ENCODE peak calls at places on chromosomes 16 and 17, in eight cellular contexts. One of them, this sample, is unnamed.

GRCh38 chr16:89298826-89299225 is 81.3 kb downstream of the ZNF778 start:
- DNase-seq in body of pancreas: no peak
- DNase-seq in HCT116: no peak
- DNase-seq in testis: no peak
- DNase-seq in brain microvascular endothelial cell: no peak
- DNase-seq in ascending aorta: no peak
- DNase-seq in adrenal gland: no peak
- DNase-seq in fibroblast of lung: no peak
- DNase-seq in this sample: no peak

GRCh38 chr16:71351558-71351901 is 7.0 kb upstream of the CALB2 start:
- DNase-seq in body of pancreas: peak
- DNase-seq in HCT116: no peak
- DNase-seq in testis: no peak
- DNase-seq in brain microvascular endothelial cell: no peak
- DNase-seq in ascending aorta: no peak
- DNase-seq in adrenal gland: no peak
- DNase-seq in fibroblast of lung: no peak
- DNase-seq in this sample: no peak

GRCh38 chr17:10046786-10047609 is 141.9 kb upstream of the RCVRN start:
- DNase-seq in body of pancreas: no peak
- DNase-seq in HCT116: no peak
- DNase-seq in testis: no peak
- DNase-seq in brain microvascular endothelial cell: no peak
- DNase-seq in ascending aorta: no peak
- DNase-seq in adrenal gland: no peak
- DNase-seq in fibroblast of lung: no peak
- DNase-seq in this sample: no peak

GRCh38 chr17:48961516-48962233 is 6.7 kb downstream of the GIP start:
- DNase-seq in body of pancreas: no peak
- DNase-seq in HCT116: no peak
- DNase-seq in testis: no peak
- DNase-seq in brain microvascular endothelial cell: peak
- DNase-seq in ascending aorta: no peak
- DNase-seq in adrenal gland: no peak
- DNase-seq in fibroblast of lung: peak
- DNase-seq in this sample: no peak

GRCh38 chr17:37493249-37494027 is 3.7 kb downstream of the DUSP14 start:
- DNase-seq in body of pancreas: no peak
- DNase-seq in HCT116: peak
- DNase-seq in testis: no peak
- DNase-seq in brain microvascular endothelial cell: peak
- DNase-seq in ascending aorta: no peak
- DNase-seq in adrenal gland: no peak
- DNase-seq in fibroblast of lung: peak
- DNase-seq in this sample: no peak

GRCh38 chr17:42097691-42098661 is at the start of gene ZNF385C:
- DNase-seq in body of pancreas: peak
- DNase-seq in HCT116: no peak
- DNase-seq in testis: no peak
- DNase-seq in brain microvascular endothelial cell: no peak
- DNase-seq in ascending aorta: no peak
- DNase-seq in adrenal gland: no peak
- DNase-seq in fibroblast of lung: no peak
- DNase-seq in this sample: no peak

GRCh38 chr17:77098884-77099545 is 41.8 kb upstream of the SEC14L1 start:
- DNase-seq in body of pancreas: peak
- DNase-seq in HCT116: no peak
- DNase-seq in testis: peak
- DNase-seq in brain microvascular endothelial cell: peak
- DNase-seq in ascending aorta: no peak
- DNase-seq in adrenal gland: peak
- DNase-seq in fibroblast of lung: peak
- DNase-seq in this sample: no peak

GRCh38 chr16:84774810-84775209 is 45.0 kb upstream of the CRISPLD2 start:
- DNase-seq in body of pancreas: no peak
- DNase-seq in HCT116: no peak
- DNase-seq in testis: no peak
- DNase-seq in brain microvascular endothelial cell: peak
- DNase-seq in ascending aorta: no peak
- DNase-seq in adrenal gland: no peak
- DNase-seq in fibroblast of lung: peak
- DNase-seq in this sample: no peak

GRCh38 chr16:598823-599739 is 9.2 kb downstream of the RAB40C start:
- DNase-seq in body of pancreas: no peak
- DNase-seq in HCT116: no peak
- DNase-seq in testis: no peak
- DNase-seq in brain microvascular endothelial cell: no peak
- DNase-seq in ascending aorta: no peak
- DNase-seq in adrenal gland: no peak
- DNase-seq in fibroblast of lung: no peak
- DNase-seq in this sample: no peak

GRCh38 chr16:89312194-89312593 is 94.7 kb downstream of the ZNF778 start:
- DNase-seq in body of pancreas: no peak
- DNase-seq in HCT116: no peak
- DNase-seq in testis: peak
- DNase-seq in brain microvascular endothelial cell: no peak
- DNase-seq in ascending aorta: no peak
- DNase-seq in adrenal gland: peak
- DNase-seq in fibroblast of lung: no peak
- DNase-seq in this sample: no peak

GRCh38 chr17:1384881-1385280 is 15.1 kb downstream of the YWHAE start:
- DNase-seq in body of pancreas: no peak
- DNase-seq in HCT116: no peak
- DNase-seq in testis: no peak
- DNase-seq in brain microvascular endothelial cell: no peak
- DNase-seq in ascending aorta: no peak
- DNase-seq in adrenal gland: no peak
- DNase-seq in fibroblast of lung: no peak
- DNase-seq in this sample: no peak

GRCh38 chr17:81129711-81130367 is 35.5 kb upstream of the PVALEF start:
- DNase-seq in body of pancreas: no peak
- DNase-seq in HCT116: no peak
- DNase-seq in testis: no peak
- DNase-seq in brain microvascular endothelial cell: no peak
- DNase-seq in ascending aorta: no peak
- DNase-seq in adrenal gland: no peak
- DNase-seq in fibroblast of lung: no peak
- DNase-seq in this sample: no peak
- H3K27ac ChIP-seq in body of pancreas: no peak
- H3K27ac ChIP-seq in HCT116: no peak
- H3K27ac ChIP-seq in testis: no peak
- H3K27ac ChIP-seq in brain microvascular endothelial cell: no peak
- H3K27ac ChIP-seq in ascending aorta: no peak
- H3K27ac ChIP-seq in adrenal gland: no peak
- H3K27ac ChIP-seq in fibroblast of lung: no peak
- H3K27ac ChIP-seq in this sample: no peak

DNA sequence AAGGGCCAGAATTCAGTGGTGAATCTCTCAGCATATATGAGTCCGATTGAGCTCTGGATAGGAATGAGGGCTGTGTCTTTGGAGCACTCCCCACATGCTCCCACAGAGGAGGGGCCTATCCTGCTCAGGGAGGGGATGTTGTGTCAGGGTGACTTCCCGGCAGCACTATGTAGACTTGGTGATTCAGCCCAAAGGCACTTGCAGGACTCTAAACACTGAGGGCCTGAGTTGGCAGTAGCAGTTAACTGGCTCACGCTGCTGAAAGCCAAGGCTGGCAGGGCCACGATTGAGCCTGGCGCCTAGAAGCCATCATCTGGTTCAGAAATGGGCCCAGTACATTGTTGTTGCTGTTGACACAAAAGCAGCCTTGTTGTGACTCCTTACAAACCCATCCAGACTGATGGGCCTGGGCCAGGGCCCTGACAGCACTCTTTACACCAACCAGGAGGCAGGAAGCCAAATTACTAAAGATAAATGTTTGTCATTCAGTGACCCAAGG is 31.9 kb downstream of the NMT1 start:
- DNase-seq in body of pancreas: peak
- DNase-seq in HCT116: peak
- DNase-seq in testis: peak
- DNase-seq in brain microvascular endothelial cell: peak
- DNase-seq in ascending aorta: peak
- DNase-seq in adrenal gland: peak
- DNase-seq in fibroblast of lung: peak
- DNase-seq in this sample: no peak
- H3K27ac ChIP-seq in body of pancreas: peak
- H3K27ac ChIP-seq in HCT116: peak
- H3K27ac ChIP-seq in testis: peak
- H3K27ac ChIP-seq in brain microvascular endothelial cell: peak
- H3K27ac ChIP-seq in ascending aorta: peak
- H3K27ac ChIP-seq in adrenal gland: peak
- H3K27ac ChIP-seq in fibroblast of lung: peak
- H3K27ac ChIP-seq in this sample: peak

GRCh38 chr17:31595076-31595475 is 203.6 kb downstream of the RAB11FIP4 start:
- DNase-seq in body of pancreas: no peak
- DNase-seq in HCT116: no peak
- DNase-seq in testis: no peak
- DNase-seq in brain microvascular endothelial cell: no peak
- DNase-seq in ascending aorta: no peak
- DNase-seq in adrenal gland: no peak
- DNase-seq in fibroblast of lung: no peak
- DNase-seq in this sample: no peak
- H3K27ac ChIP-seq in body of pancreas: no peak
- H3K27ac ChIP-seq in HCT116: no peak
- H3K27ac ChIP-seq in testis: no peak
- H3K27ac ChIP-seq in brain microvascular endothelial cell: peak
- H3K27ac ChIP-seq in ascending aorta: peak
- H3K27ac ChIP-seq in adrenal gland: no peak
- H3K27ac ChIP-seq in fibroblast of lung: peak
- H3K27ac ChIP-seq in this sample: no peak

GRCh38 chr16:56610609-56611111 is 2.3 kb downstream of the MT2A start:
- DNase-seq in body of pancreas: no peak
- DNase-seq in HCT116: no peak
- DNase-seq in testis: no peak
- DNase-seq in brain microvascular endothelial cell: peak
- DNase-seq in ascending aorta: no peak
- DNase-seq in adrenal gland: no peak
- DNase-seq in fibroblast of lung: peak
- DNase-seq in this sample: no peak
- H3K27ac ChIP-seq in body of pancreas: peak
- H3K27ac ChIP-seq in HCT116: peak
- H3K27ac ChIP-seq in testis: peak
- H3K27ac ChIP-seq in brain microvascular endothelial cell: peak
- H3K27ac ChIP-seq in ascending aorta: peak
- H3K27ac ChIP-seq in adrenal gland: peak
- H3K27ac ChIP-seq in fibroblast of lung: peak
- H3K27ac ChIP-seq in this sample: peak

GRCh38 chr17:78141437-78142112 is 4.6 kb upstream of the C17orf99 start:
- DNase-seq in body of pancreas: no peak
- DNase-seq in HCT116: no peak
- DNase-seq in testis: no peak
- DNase-seq in brain microvascular endothelial cell: no peak
- DNase-seq in ascending aorta: no peak
- DNase-seq in adrenal gland: no peak
- DNase-seq in fibroblast of lung: no peak
- DNase-seq in this sample: no peak
- H3K27ac ChIP-seq in body of pancreas: peak
- H3K27ac ChIP-seq in HCT116: peak
- H3K27ac ChIP-seq in testis: no peak
- H3K27ac ChIP-seq in brain microvascular endothelial cell: no peak
- H3K27ac ChIP-seq in ascending aorta: no peak
- H3K27ac ChIP-seq in adrenal gland: no peak
- H3K27ac ChIP-seq in fibroblast of lung: no peak
- H3K27ac ChIP-seq in this sample: peak

GRCh38 chr16:50696126-50696525 is 2.7 kb downstream of the NOD2 start:
- DNase-seq in body of pancreas: no peak
- DNase-seq in HCT116: no peak
- DNase-seq in testis: no peak
- DNase-seq in brain microvascular endothelial cell: no peak
- DNase-seq in ascending aorta: no peak
- DNase-seq in adrenal gland: no peak
- DNase-seq in fibroblast of lung: no peak
- DNase-seq in this sample: no peak
- H3K27ac ChIP-seq in body of pancreas: peak
- H3K27ac ChIP-seq in HCT116: no peak
- H3K27ac ChIP-seq in testis: no peak
- H3K27ac ChIP-seq in brain microvascular endothelial cell: no peak
- H3K27ac ChIP-seq in ascending aorta: peak
- H3K27ac ChIP-seq in adrenal gland: no peak
- H3K27ac ChIP-seq in fibroblast of lung: no peak
- H3K27ac ChIP-seq in this sample: peak

GRCh38 chr16:72846594-72846993 is 201.3 kb downstream of the ZFHX3 start:
- DNase-seq in body of pancreas: no peak
- DNase-seq in HCT116: no peak
- DNase-seq in testis: no peak
- DNase-seq in brain microvascular endothelial cell: no peak
- DNase-seq in ascending aorta: no peak
- DNase-seq in adrenal gland: no peak
- DNase-seq in fibroblast of lung: no peak
- DNase-seq in this sample: no peak

GRCh38 chr16:72848045-72848410 is 199.9 kb downstream of the ZFHX3 start:
- DNase-seq in body of pancreas: no peak
- DNase-seq in HCT116: no peak
- DNase-seq in testis: no peak
- DNase-seq in brain microvascular endothelial cell: no peak
- DNase-seq in ascending aorta: no peak
- DNase-seq in adrenal gland: no peak
- DNase-seq in fibroblast of lung: no peak
- DNase-seq in this sample: no peak

GRCh38 chr16:72848759-72849664 is 198.9 kb downstream of the ZFHX3 start:
- DNase-seq in body of pancreas: peak
- DNase-seq in HCT116: peak
- DNase-seq in testis: peak
- DNase-seq in brain microvascular endothelial cell: peak
- DNase-seq in ascending aorta: peak
- DNase-seq in adrenal gland: peak
- DNase-seq in fibroblast of lung: peak
- DNase-seq in this sample: no peak

GRCh38 chr16:72845322-72846020 is 202.5 kb downstream of the ZFHX3 start:
- DNase-seq in body of pancreas: no peak
- DNase-seq in HCT116: no peak
- DNase-seq in testis: no peak
- DNase-seq in brain microvascular endothelial cell: no peak
- DNase-seq in ascending aorta: no peak
- DNase-seq in adrenal gland: no peak
- DNase-seq in fibroblast of lung: no peak
- DNase-seq in this sample: no peak

GRCh38 chr16:72847187-72848044 is 200.5 kb downstream of the ZFHX3 start:
- DNase-seq in body of pancreas: no peak
- DNase-seq in HCT116: no peak
- DNase-seq in testis: peak
- DNase-seq in brain microvascular endothelial cell: peak
- DNase-seq in ascending aorta: no peak
- DNase-seq in adrenal gland: peak
- DNase-seq in fibroblast of lung: peak
- DNase-seq in this sample: no peak
- H3K27ac ChIP-seq in body of pancreas: peak
- H3K27ac ChIP-seq in HCT116: no peak
- H3K27ac ChIP-seq in testis: no peak
- H3K27ac ChIP-seq in brain microvascular endothelial cell: peak
- H3K27ac ChIP-seq in ascending aorta: peak
- H3K27ac ChIP-seq in adrenal gland: no peak
- H3K27ac ChIP-seq in fibroblast of lung: peak
- H3K27ac ChIP-seq in this sample: peak

This sample was measured in esophagus squamous epithelium.